ENCODE peak calls at places on chromosomes 13 and 19, in nine cellular contexts. F is ascending aorta; R is NCI-H1092 treated with DMSO at 0.1 percent for 48 hours; A is heart left ventricle; W is NCI-H345; Z is AG04450; D is nephron progenitor cell; K is pancreas; T is effector memory CD4-positive, alpha-beta T cell. X is an unnamed sample.

GRCh38 chr13:105979586-105979985 is 555.9 kb downstream of the EFNB2 start:
- DNase-seq in K (no peak), A (no peak), R (peak; percentile 12), D (peak; percentile 8), W (peak; percentile 40), T (no peak), F (no peak), Z (no peak), X (no peak)

GRCh38 chr19:44644391-44645016 is 794 bp downstream of the PVR start:
- DNase-seq in R (peak; percentile 18), Z (no peak), K (no peak), W (peak; percentile 13), D (peak; percentile 41), T (no peak), A (no peak), F (peak; percentile 71), X (no peak)

GRCh38 chr13:112106467-112107141 is 39.7 kb downstream of the SOX1 start:
- DNase-seq in A (no peak), K (no peak), T (no peak), F (no peak), W (no peak), D (peak; percentile 56), Z (no peak), R (no peak), X (no peak)

GRCh38 chr13:58994077-58994476 is 1169.7 kb downstream of the DIAPH3 start:
- DNase-seq in W (no peak), R (no peak), A (no peak), D (no peak), F (no peak), Z (no peak), T (no peak), K (no peak), X (no peak)

GRCh38 chr13:21537105-21537504 is 66.9 kb downstream of the MICU2 start:
- DNase-seq in F (no peak), T (no peak), A (no peak), W (no peak), K (no peak), Z (no peak), R (no peak), D (no peak), X (no peak)

GRCh38 chr13:24668955-24669354 is 11.3 kb upstream of the ATP12A start:
- DNase-seq in T (no peak), D (no peak), W (no peak), R (no peak), K (peak; percentile 36), A (no peak), Z (no peak), F (no peak), X (no peak)

GRCh38 chr19:45050036-45050435 is 11.2 kb downstream of the CLASRP start:
- DNase-seq in D (no peak), K (no peak), W (no peak), Z (no peak), A (no peak), F (no peak), T (no peak), R (no peak), X (no peak)

GRCh38 chr19:46639356-46640061 is 3.5 kb upstream of the GNG8 start:
- DNase-seq in F (peak; percentile 81), R (no peak), T (no peak), W (no peak), A (peak; percentile 84), K (no peak), Z (no peak), D (peak; percentile 71), X (no peak)

GRCh38 chr19:17348700-17349099 is 11.3 kb downstream of the GTPBP3 start:
- DNase-seq in F (peak; percentile 92), A (peak; percentile 81), D (no peak), Z (no peak), R (no peak), W (peak; percentile 23), K (peak; percentile 54), T (no peak), X (peak; percentile 78)

X was measured in pulmonary artery endothelial cell.